ENCODE peak calls at places on chromosomes 12 and 14, in eight cellular contexts. K is GM23248, B is neural progenitor cell, Y is neuronal stem cell, H is OCI-LY7, U is PC-9, M is DND-41, N is Karpas-422. W is an unnamed sample.

GRCh38 chr14:104801284-104802119 is 601 bp downstream of the ZBTB42 start:
- DNase-seq in K (no peak), B (no peak), Y (no peak), H (no peak), U (no peak), M (no peak), N (no peak), W (no peak)

GRCh38 chr12:69129564-69129963 is 109.8 kb upstream of the CPSF6 start:
- DNase-seq in K (no peak), B (peak), Y (no peak), H (no peak), U (no peak), M (no peak), N (no peak), W (no peak)

GRCh38 chr12:78271546-78271945 is 440.9 kb downstream of the NAV3 start:
- DNase-seq in K (peak), B (no peak), Y (no peak), H (no peak), U (no peak), M (no peak), N (no peak), W (peak)

GRCh38 chr14:77220246-77221017 is 38.8 kb downstream of the TMEM63C start:
- DNase-seq in K (no peak), B (no peak), Y (no peak), H (peak), U (no peak), M (no peak), N (no peak), W (no peak)

GRCh38 chr14:88248606-88249005 is 74.5 kb downstream of the KCNK10 start:
- DNase-seq in K (peak), B (no peak), Y (no peak), H (no peak), U (no peak), M (no peak), N (no peak), W (no peak)

GRCh38 chr12:12714276-12715001 is 2.7 kb upstream of the CDKN1B start:
- DNase-seq in K (peak), B (peak), Y (no peak), H (peak), U (peak), M (peak), N (peak), W (peak)

GRCh38 chr14:92886337-92886736 is 36.6 kb upstream of the CHGA start:
- DNase-seq in K (no peak), B (no peak), Y (no peak), H (no peak), U (no peak), M (no peak), N (no peak), W (no peak)

GRCh38 chr14:25411933-25412757 is 362.2 kb upstream of the STXBP6 start:
- DNase-seq in K (peak), B (peak), Y (peak), H (peak), U (no peak), M (no peak), N (peak), W (no peak)

GRCh38 chr12:124939428-124940142 is 25.1 kb upstream of the UBC start:
- DNase-seq in K (peak), B (peak), Y (peak), H (peak), U (peak), M (peak), N (peak), W (peak)

GRCh38 chr14:92456215-92457017 is 57.2 kb upstream of the RIN3 start:
- DNase-seq in K (peak), B (peak), Y (peak), H (peak), U (peak), M (no peak), N (peak), W (peak)

GRCh38 chr14:103057372-103058208 is at the start of gene CDC42BPB:
- DNase-seq in K (peak), B (peak), Y (peak), H (no peak), U (peak), M (no peak), N (no peak), W (peak)

GRCh38 chr14:52902971-52903385 is 47.9 kb downstream of the FERMT2 start:
- DNase-seq in K (peak), B (no peak), Y (no peak), H (no peak), U (no peak), M (no peak), N (no peak), W (peak)

GRCh38 chr12:123907021-123907420 is 65.6 kb downstream of the CCDC92 start:
- DNase-seq in K (no peak), B (no peak), Y (no peak), H (no peak), U (no peak), M (no peak), N (no peak), W (no peak)

GRCh38 chr12:122722347-122722746 is 5.7 kb upstream of the HCAR3 start:
- DNase-seq in K (no peak), B (no peak), Y (no peak), H (no peak), U (no peak), M (no peak), N (no peak), W (no peak)

GRCh38 chr12:118357327-118358007 is 15.2 kb downstream of the TAOK3 start:
- DNase-seq in K (peak), B (no peak), Y (no peak), H (peak), U (no peak), M (peak), N (peak), W (peak)

GRCh38 chr12:46168426-46168825 is 100.4 kb downstream of the SLC38A1 start:
- DNase-seq in K (no peak), B (no peak), Y (no peak), H (no peak), U (no peak), M (no peak), N (no peak), W (no peak)

GRCh38 chr12:121512561-121512960 is 68.3 kb downstream of the KDM2B start:
- DNase-seq in K (no peak), B (no peak), Y (no peak), H (no peak), U (no peak), M (no peak), N (no peak), W (no peak)

GRCh38 chr14:103520269-103520656 is 2.4 kb downstream of the CKB start:
- DNase-seq in K (no peak), B (no peak), Y (no peak), H (no peak), U (no peak), M (no peak), N (peak), W (no peak)

GRCh38 chr12:96233168-96233567 is 39.0 kb downstream of the ELK3 start:
- DNase-seq in K (no peak), B (no peak), Y (no peak), H (no peak), U (no peak), M (no peak), N (no peak), W (no peak)

GRCh38 chr14:37901978-37902377 is 305.7 kb upstream of the SSTR1 start:
- DNase-seq in K (peak), B (no peak), Y (no peak), H (no peak), U (no peak), M (no peak), N (no peak), W (peak)

DNA sequence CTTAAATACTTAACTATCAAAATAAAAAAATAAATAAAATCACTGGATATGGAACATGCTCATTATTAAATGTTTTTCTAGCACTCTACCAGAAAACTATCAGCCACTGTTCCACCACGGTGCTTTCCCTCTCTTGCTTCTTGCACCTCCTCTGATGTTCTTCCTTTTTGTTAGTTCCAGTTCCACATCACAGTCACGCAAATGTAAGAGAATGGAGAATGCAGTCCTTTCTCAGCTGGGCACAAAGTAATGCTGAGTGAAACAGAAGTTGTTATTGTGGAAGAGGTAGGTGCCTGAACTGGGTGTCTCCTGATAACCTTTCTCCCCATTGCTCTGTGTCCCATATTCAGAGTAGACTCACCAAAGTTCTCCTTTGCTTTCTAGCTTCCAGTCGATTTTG is 1116.9 kb upstream of the TMEM132C start:
- DNase-seq in K (no peak), B (no peak), Y (no peak), H (no peak), U (no peak), M (no peak), N (no peak), W (no peak)
- H2AFZ ChIP-seq in K (no peak), B (peak), Y (no peak), H (no peak), U (no peak), M (no peak), N (no peak), W (no peak)

DNA sequence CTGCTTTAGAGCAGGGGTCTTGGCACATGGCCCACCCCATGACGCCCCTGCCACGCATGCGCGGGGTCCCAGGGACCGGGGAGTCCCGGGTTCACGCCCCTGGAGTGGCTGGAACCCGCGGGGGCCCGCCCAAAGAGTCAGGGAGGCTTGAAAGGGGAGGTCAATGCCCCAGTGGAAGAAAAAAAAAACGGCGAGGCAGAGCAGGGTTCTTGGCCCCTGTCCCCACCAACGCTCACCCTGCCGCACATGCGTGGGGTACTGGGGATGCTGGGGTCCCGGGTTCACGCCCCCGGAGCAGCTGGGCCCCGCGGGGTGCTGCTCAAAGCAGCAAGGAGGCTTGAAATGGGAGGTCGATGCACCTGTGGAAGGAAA is 319.1 kb downstream of the ALG10 start:
- DNase-seq in K (no peak), B (no peak), Y (no peak), H (no peak), U (no peak), M (no peak), N (no peak), W (no peak)
- H3K4me2 ChIP-seq in K (no peak), B (no peak), Y (no peak), H (no peak), U (no peak), M (no peak), N (no peak), W (no peak)

DNA sequence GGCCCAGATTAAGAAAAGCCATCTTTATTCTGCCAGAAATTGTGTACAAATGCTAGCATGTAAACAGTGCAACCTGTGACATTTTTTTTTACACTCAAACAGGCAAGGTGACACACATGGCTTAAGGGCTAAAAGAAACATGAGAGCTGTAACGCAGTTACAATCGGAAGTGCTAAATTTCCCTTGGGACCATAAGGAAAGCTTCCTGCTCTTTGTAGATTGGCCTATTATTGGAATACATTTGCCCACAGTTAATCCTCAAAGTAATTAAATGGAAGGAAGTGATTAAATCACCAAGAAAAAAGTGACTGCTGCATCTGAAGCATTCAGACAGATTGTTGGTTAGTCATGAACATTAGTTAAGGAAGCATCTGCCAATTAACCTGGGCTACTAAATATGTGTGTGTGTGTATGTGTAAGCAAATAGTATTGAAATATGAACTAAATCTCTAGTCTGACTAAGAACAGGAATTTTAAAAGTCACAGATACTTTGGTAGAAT is 356.7 kb upstream of the ATP2B1 start:
- DNase-seq in K (peak), B (no peak), Y (no peak), H (no peak), U (no peak), M (no peak), N (no peak), W (no peak)
- H2AFZ ChIP-seq in K (peak), B (peak), Y (peak), H (peak), U (no peak), M (no peak), N (no peak), W (peak)

DNA sequence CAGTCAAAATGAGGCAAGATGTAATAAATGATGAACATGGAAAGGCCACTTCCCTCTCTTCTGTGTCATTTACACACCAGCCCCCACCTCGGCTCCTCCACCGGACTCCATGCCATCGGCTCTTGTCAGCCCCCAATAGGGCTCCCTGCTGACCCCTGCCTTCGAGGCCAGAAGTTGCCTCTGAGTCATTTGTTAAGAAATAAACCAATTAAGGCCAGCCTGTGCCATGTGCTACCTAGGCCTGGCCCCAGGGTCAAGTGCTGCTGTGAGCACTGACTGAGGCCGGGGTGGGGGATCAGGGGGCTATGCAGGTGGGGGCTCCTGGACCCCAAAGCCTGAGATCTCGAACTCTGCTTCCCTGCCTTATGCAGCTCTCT is 53.2 kb downstream of the TESC start:
- DNase-seq in K (no peak), B (peak), Y (no peak), H (peak), U (no peak), M (no peak), N (peak), W (no peak)
- H3K4me2 ChIP-seq in K (no peak), B (peak), Y (no peak), H (no peak), U (no peak), M (no peak), N (peak), W (no peak)

GRCh38 chr12:3752741-3753486 is at the start of gene CRACR2A:
- DNase-seq in K (peak), B (peak), Y (peak), H (peak), U (no peak), M (peak), N (peak), W (peak)
- H2AFZ ChIP-seq in K (peak), B (peak), Y (peak), H (peak), U (no peak), M (peak), N (peak), W (peak)

GRCh38 chr14:69792887-69793421 is 4.1 kb downstream of the SLC10A1 start:
- DNase-seq in K (no peak), B (no peak), Y (no peak), H (no peak), U (no peak), M (no peak), N (no peak), W (no peak)

GRCh38 chr14:69794791-69795190 is 2.2 kb downstream of the SLC10A1 start:
- DNase-seq in K (no peak), B (no peak), Y (no peak), H (no peak), U (no peak), M (no peak), N (no peak), W (no peak)

GRCh38 chr14:69784942-69785341 is 12.1 kb downstream of the SLC10A1 start:
- DNase-seq in K (no peak), B (no peak), Y (no peak), H (no peak), U (no peak), M (no peak), N (no peak), W (no peak)

GRCh38 chr14:69786628-69787027 is 10.4 kb downstream of the SLC10A1 start:
- DNase-seq in K (no peak), B (no peak), Y (no peak), H (no peak), U (no peak), M (no peak), N (no peak), W (no peak)

GRCh38 chr14:69789118-69789640 is 7.9 kb downstream of the SLC10A1 start:
- DNase-seq in K (no peak), B (no peak), Y (no peak), H (no peak), U (no peak), M (no peak), N (no peak), W (no peak)
- H3K4me2 ChIP-seq in K (no peak), B (no peak), Y (no peak), H (no peak), U (no peak), M (no peak), N (no peak), W (no peak)

GRCh38 chr12:51270067-51270846 is at the start of gene SMAGP:
- DNase-seq in K (peak), B (peak), Y (peak), H (peak), U (peak), M (peak), N (peak), W (peak)
- H2AFZ ChIP-seq in K (peak), B (peak), Y (peak), H (peak), U (peak), M (peak), N (peak), W (peak)

DNA sequence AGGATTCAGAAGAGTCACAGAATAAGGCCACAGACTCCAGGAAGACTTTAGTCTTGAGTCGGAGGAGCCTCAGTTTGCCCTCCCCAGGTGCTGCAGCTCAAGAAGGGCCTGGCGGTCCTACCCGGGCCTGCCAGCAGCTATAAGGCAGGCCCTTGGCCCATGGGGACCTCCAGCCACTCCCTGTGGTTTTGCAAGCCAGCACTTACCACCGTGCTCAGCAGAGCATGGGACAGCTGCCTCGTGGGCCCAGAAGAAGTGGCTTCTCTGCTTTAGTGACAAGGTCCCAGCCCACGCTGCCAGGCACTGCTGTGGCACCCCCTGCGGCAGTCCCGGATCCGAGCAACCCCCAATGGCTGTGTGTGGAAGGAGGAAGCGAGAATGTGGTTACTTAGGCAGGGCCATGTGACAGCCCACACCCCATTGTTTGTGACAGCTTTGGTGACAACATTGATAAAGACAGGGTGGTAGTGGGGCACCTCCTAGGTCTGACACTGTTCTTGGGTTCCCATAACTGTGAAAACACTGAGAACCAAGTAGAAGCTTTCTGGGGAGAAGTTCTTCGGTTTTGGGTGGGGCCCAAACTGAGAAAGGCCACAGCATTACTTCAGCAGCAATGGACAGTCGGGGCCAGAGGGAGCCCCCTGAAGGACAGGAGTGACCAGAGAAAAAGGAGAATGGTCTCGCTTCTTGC is at the start of gene SELPLG:
- DNase-seq in K (no peak), B (no peak), Y (no peak), H (peak), U (no peak), M (peak), N (peak), W (no peak)
- H3K4me2 ChIP-seq in K (no peak), B (no peak), Y (no peak), H (peak), U (no peak), M (peak), N (peak), W (no peak)

GRCh38 chr12:66170606-66171005 is 810 bp upstream of the TMBIM4 start:
- DNase-seq in K (no peak), B (no peak), Y (no peak), H (no peak), U (no peak), M (no peak), N (no peak), W (no peak)
- H2AFZ ChIP-seq in K (peak), B (peak), Y (no peak), H (peak), U (peak), M (peak), N (no peak), W (peak)

W was measured in fibroblast of lung.